ENCODE peak calls at places on chromosomes 5 and 9, in ten cellular contexts. S, A, G, J, U, E, M, N, L and H are unnamed samples.

GRCh38 chr5:25544652-25545249 is 900.0 kb upstream of the CDH10 start:
- DNase-seq in S (no peak), A (no peak), G (no peak), J (peak; percentile 4), U (no peak), E (no peak), M (no peak), N (no peak), L (no peak), H (peak; percentile 3)

GRCh38 chr5:172778223-172778814 is 7.3 kb upstream of the DUSP1 start:
- DNase-seq in S (peak; percentile 76), A (no peak), G (no peak), J (no peak), U (no peak), E (peak; percentile 89), M (no peak), N (peak; percentile 94), L (peak; percentile 90), H (no peak)

GRCh38 chr9:112754578-112754977 is 4.0 kb downstream of the SNX30 start:
- DNase-seq in S (peak; percentile 71), A (no peak), G (no peak), J (no peak), U (no peak), E (peak; percentile 71), M (no peak), N (no peak), L (peak; percentile 49), H (no peak)

GRCh38 chr5:27124590-27124989 is 86.2 kb upstream of the CDH9 start:
- DNase-seq in S (peak; percentile 66), A (no peak), G (no peak), J (no peak), U (no peak), E (peak; percentile 1), M (no peak), N (peak; percentile 54), L (no peak), H (peak; percentile 6)

GRCh38 chr5:168346417-168346816 is 55.0 kb downstream of the WWC1 start:
- DNase-seq in S (no peak), A (no peak), G (no peak), J (peak; percentile 86), U (no peak), E (no peak), M (peak; percentile 51), N (no peak), L (no peak), H (no peak)

GRCh38 chr5:179890751-179891682 is 16.7 kb downstream of the TBC1D9B start:
- DNase-seq in S (no peak), A (no peak), G (no peak), J (no peak), U (no peak), E (no peak), M (no peak), N (no peak), L (no peak), H (no peak)

GRCh38 chr9:129776938-129777768 is 24.3 kb upstream of the PTGES start:
- DNase-seq in S (peak; percentile 100), A (peak; percentile 92), G (peak; percentile 93), J (peak; percentile 96), U (peak; percentile 79), E (peak; percentile 100), M (peak; percentile 49), N (peak; percentile 100), L (peak; percentile 99), H (peak; percentile 99)

GRCh38 chr9:104911029-104911607 is 16.8 kb downstream of the ABCA1 start:
- DNase-seq in S (peak; percentile 33), A (no peak), G (no peak), J (no peak), U (no peak), E (peak; percentile 71), M (no peak), N (peak; percentile 41), L (no peak), H (no peak)

GRCh38 chr9:87816041-87816440 is 66.6 kb upstream of the SPATA31E1 start:
- DNase-seq in S (peak; percentile 77), A (no peak), G (no peak), J (no peak), U (peak; percentile 21), E (peak; percentile 4), M (peak; percentile 17), N (no peak), L (no peak), H (no peak)

GRCh38 chr5:33257807-33258491 is 182.8 kb upstream of the TARS1 start:
- DNase-seq in S (peak; percentile 79), A (no peak), G (no peak), J (peak; percentile 32), U (no peak), E (peak; percentile 89), M (no peak), N (peak; percentile 78), L (no peak), H (peak; percentile 80)

GRCh38 chr9:18422296-18423036 is 51.5 kb upstream of the ADAMTSL1 start:
- DNase-seq in S (no peak), A (no peak), G (no peak), J (peak; percentile 25), U (no peak), E (no peak), M (no peak), N (no peak), L (no peak), H (no peak)

GRCh38 chr5:136032564-136032963 is 3.8 kb downstream of the TGFBI start:
- DNase-seq in S (peak; percentile 88), A (no peak), G (no peak), J (no peak), U (no peak), E (peak; percentile 86), M (no peak), N (peak; percentile 65), L (peak; percentile 83), H (no peak)

GRCh38 chr5:39475055-39475454 is 50.3 kb upstream of the DAB2 start:
- DNase-seq in S (peak; percentile 18), A (no peak), G (no peak), J (no peak), U (no peak), E (no peak), M (no peak), N (no peak), L (no peak), H (no peak)

GRCh38 chr5:96081276-96081858 is 119.7 kb upstream of the ELL2 start:
- DNase-seq in S (peak; percentile 49), A (no peak), G (no peak), J (no peak), U (no peak), E (peak; percentile 34), M (no peak), N (no peak), L (no peak), H (no peak)

GRCh38 chr5:154765396-154765925 is 10.3 kb downstream of the LARP1 start:
- DNase-seq in S (no peak), A (no peak), G (no peak), J (no peak), U (no peak), E (no peak), M (no peak), N (no peak), L (no peak), H (no peak)

DNA sequence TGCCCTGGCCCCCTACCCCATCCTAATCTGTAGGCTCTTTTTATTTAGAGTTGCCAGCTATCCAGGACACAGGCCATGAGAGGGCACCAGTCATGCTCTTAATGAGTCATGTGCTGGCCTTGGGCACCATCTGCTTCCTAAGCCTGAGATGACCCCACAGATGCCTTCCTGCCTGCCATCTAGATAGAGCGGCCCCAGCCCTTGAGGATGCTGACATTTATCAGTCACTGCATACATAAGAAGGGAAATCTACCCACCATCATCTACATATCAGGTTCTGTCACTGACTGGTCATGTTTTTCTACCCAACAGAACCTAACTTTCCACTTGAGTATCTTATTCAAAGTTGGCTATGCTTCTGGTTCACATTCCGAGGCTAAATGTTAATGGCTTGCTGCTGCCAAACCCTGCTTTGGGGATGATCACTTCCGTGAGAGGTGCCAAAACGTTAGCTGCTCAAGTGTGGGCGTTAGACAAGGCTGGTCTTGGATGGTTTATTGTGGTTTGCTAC is 49.9 kb upstream of the TTC23L start:
- DNase-seq in S (peak; percentile 91), A (no peak), G (no peak), J (no peak), U (peak; percentile 14), E (peak; percentile 47), M (no peak), N (peak; percentile 11), L (no peak), H (peak; percentile 72)
- TF ChIP-seq CTCF in S (no peak), A (no peak), G (no peak), J (no peak), U (no peak), E (no peak), M (no peak), N (no peak), L (no peak), H (no peak)

GRCh38 chr5:150042459-150042858 is 41.9 kb downstream of the HMGXB3 start:
- DNase-seq in S (no peak), A (no peak), G (no peak), J (no peak), U (no peak), E (no peak), M (no peak), N (no peak), L (no peak), H (no peak)

GRCh38 chr5:150045512-150045911 is 40.8 kb downstream of the CSF1R start:
- DNase-seq in S (no peak), A (no peak), G (no peak), J (no peak), U (no peak), E (no peak), M (no peak), N (no peak), L (no peak), H (no peak)

GRCh38 chr5:150044334-150044681 is 42.0 kb downstream of the CSF1R start:
- DNase-seq in S (peak; percentile 77), A (no peak), G (peak; percentile 35), J (no peak), U (no peak), E (peak; percentile 86), M (no peak), N (peak; percentile 84), L (no peak), H (peak; percentile 85)

GRCh38 chr5:150044712-150045111 is 41.6 kb downstream of the CSF1R start:
- DNase-seq in S (peak; percentile 33), A (no peak), G (no peak), J (no peak), U (no peak), E (peak; percentile 33), M (no peak), N (peak; percentile 33), L (no peak), H (no peak)

GRCh38 chr5:150043657-150044333 is 42.6 kb downstream of the CSF1R start:
- DNase-seq in S (peak; percentile 41), A (no peak), G (no peak), J (no peak), U (no peak), E (peak; percentile 66), M (no peak), N (no peak), L (no peak), H (no peak)
- H3K4me3 ChIP-seq in S (no peak overlapping the region), A (no peak overlapping the region), G (no peak overlapping the region), J (no peak overlapping the region), U (no peak overlapping the region), E (no peak overlapping the region), M (no peak overlapping the region), N (no peak overlapping the region), L (no peak overlapping the region), H (no peak overlapping the region)

GRCh38 chr9:108105885-108106284 is 616.3 kb upstream of the KLF4 start:
- DNase-seq in S (no peak), A (no peak), G (no peak), J (no peak), U (no peak), E (no peak), M (no peak), N (no peak), L (no peak), H (no peak)
- TF ChIP-seq CTCF in S (no peak), A (no peak), G (no peak), J (no peak), U (no peak), E (no peak), M (no peak), N (no peak), L (no peak), H (no peak)

GRCh38 chr9:69980591-69980990 is 63.1 kb upstream of the MAMDC2 start:
- DNase-seq in S (no peak), A (no peak), G (no peak), J (no peak), U (no peak), E (no peak), M (no peak), N (no peak), L (no peak), H (no peak)
- H3K4me3 ChIP-seq in S (no peak overlapping the region), A (no peak overlapping the region), G (no peak overlapping the region), J (no peak overlapping the region), U (no peak overlapping the region), E (no peak overlapping the region), M (no peak overlapping the region), N (no peak overlapping the region), L (no peak overlapping the region), H (no peak overlapping the region)